ENCODE peak calls at places on chromosome 10, in eight cellular contexts. M is K562, F is suprapubic skin, C is SK-N-SH, B is HCT116, E is spleen, I is HepG2, J is sigmoid colon. S is an unnamed sample.

GRCh38 chr10:115937756-115938032 is 335.3 kb downstream of the GFRA1 start:
- DNase-seq in M (no peak), F (no peak), C (no peak), B (no peak), E (no peak), I (no peak), J (no peak), S (no peak)

GRCh38 chr10:71996598-71997371 is 32.6 kb downstream of the CHST3 start:
- DNase-seq in M (no peak), F (no peak), C (no peak), B (no peak), E (no peak), I (no peak), J (no peak), S (no peak)

GRCh38 chr10:132489053-132489703 is 48.4 kb upstream of the INPP5A start:
- DNase-seq in M (no peak), F (peak; percentile 69), C (no peak), B (no peak), E (peak; percentile 41), I (no peak), J (peak; percentile 77), S (no peak)

GRCh38 chr10:46514899-46515298 is 41.6 kb downstream of the GPRIN2 start:
- DNase-seq in M (no peak), F (no peak), C (no peak), B (no peak), E (peak; percentile 46), I (no peak), J (no peak), S (no peak)

GRCh38 chr10:116708386-116708785 is 34.0 kb downstream of the HSPA12A start:
- DNase-seq in M (no peak), F (peak; percentile 11), C (no peak), B (no peak), E (no peak), I (no peak), J (no peak), S (no peak)

GRCh38 chr10:72885953-72886352 is 7.6 kb upstream of the OIT3 start:
- DNase-seq in M (no peak), F (no peak), C (no peak), B (no peak), E (no peak), I (no peak), J (no peak), S (no peak)

GRCh38 chr10:51035344-51035743 is 38.9 kb upstream of the PRKG1 start:
- DNase-seq in M (no peak), F (no peak), C (no peak), B (no peak), E (no peak), I (no peak), J (no peak), S (no peak)

GRCh38 chr10:121965996-121966395 is 9.0 kb downstream of the NSMCE4A start:
- DNase-seq in M (no peak), F (no peak), C (no peak), B (no peak), E (no peak), I (no peak), J (no peak), S (no peak)

GRCh38 chr10:119680050-119680449 is 28.9 kb downstream of the BAG3 start:
- DNase-seq in M (no peak), F (no peak), C (no peak), B (peak; percentile 33), E (peak; percentile 35), I (no peak), J (no peak), S (peak; percentile 25)
- TF ChIP-seq POLR2AphosphoS5 in M (no peak), F (no peak), C (no peak), B (no peak), E (no peak), I (no peak), J (peak; percentile 9), S (no peak)

GRCh38 chr10:85645851-85646250 is 720.7 kb downstream of the GRID1 start:
- DNase-seq in M (no peak), F (no peak), C (no peak), B (no peak), E (no peak), I (no peak), J (no peak), S (no peak)
- H3K27ac ChIP-seq in M (no peak overlapping the region), F (peak overlapping the region; percentile 20), C (no peak overlapping the region), B (no peak overlapping the region), E (no peak overlapping the region), I (no peak overlapping the region), J (no peak overlapping the region), S (no peak overlapping the region)

GRCh38 chr10:23192396-23192740 is 256 bp downstream of the PTF1A start:
- DNase-seq in M (no peak), F (no peak), C (no peak), B (no peak), E (no peak), I (no peak), J (no peak), S (no peak)
- H3K27me3 ChIP-seq in M (peaks cover 23% of the 10 kb centered on the region), F (peaks cover 100% of the 10 kb centered on the region), C (peaks cover 40% of the 10 kb centered on the region), B (no peaks in the 10 kb centered on the region), E (peaks cover 74% of the 10 kb centered on the region), I (peaks cover 60% of the 10 kb centered on the region), J (peaks cover 91% of the 10 kb centered on the region), S (peaks cover 3% of the 10 kb centered on the region)

GRCh38 chr10:96280859-96281258 is 9.5 kb upstream of the BLNK start:
- DNase-seq in M (no peak), F (no peak), C (no peak), B (no peak), E (no peak), I (no peak), J (no peak), S (no peak)
- TF ChIP-seq POLR2AphosphoS5 in M (no peak), F (no peak), C (no peak), B (no peak), E (no peak), I (no peak), J (no peak), S (no peak)

GRCh38 chr10:11743461-11744338 is 1.5 kb downstream of the ECHDC3 start:
- DNase-seq in M (no peak), F (no peak), C (no peak), B (no peak), E (peak; percentile 65), I (no peak), J (no peak), S (no peak)

GRCh38 chr10:11742779-11743298 is 657 bp downstream of the ECHDC3 start:
- DNase-seq in M (no peak), F (no peak), C (no peak), B (no peak), E (no peak), I (no peak), J (no peak), S (no peak)

GRCh38 chr10:11740907-11741306 is 1.3 kb upstream of the ECHDC3 start:
- DNase-seq in M (no peak), F (no peak), C (no peak), B (no peak), E (no peak), I (no peak), J (no peak), S (no peak)

GRCh38 chr10:11741608-11742007 is 574 bp upstream of the ECHDC3 start:
- DNase-seq in M (no peak), F (no peak), C (peak; percentile 33), B (no peak), E (peak; percentile 83), I (no peak), J (no peak), S (no peak)

DNA sequence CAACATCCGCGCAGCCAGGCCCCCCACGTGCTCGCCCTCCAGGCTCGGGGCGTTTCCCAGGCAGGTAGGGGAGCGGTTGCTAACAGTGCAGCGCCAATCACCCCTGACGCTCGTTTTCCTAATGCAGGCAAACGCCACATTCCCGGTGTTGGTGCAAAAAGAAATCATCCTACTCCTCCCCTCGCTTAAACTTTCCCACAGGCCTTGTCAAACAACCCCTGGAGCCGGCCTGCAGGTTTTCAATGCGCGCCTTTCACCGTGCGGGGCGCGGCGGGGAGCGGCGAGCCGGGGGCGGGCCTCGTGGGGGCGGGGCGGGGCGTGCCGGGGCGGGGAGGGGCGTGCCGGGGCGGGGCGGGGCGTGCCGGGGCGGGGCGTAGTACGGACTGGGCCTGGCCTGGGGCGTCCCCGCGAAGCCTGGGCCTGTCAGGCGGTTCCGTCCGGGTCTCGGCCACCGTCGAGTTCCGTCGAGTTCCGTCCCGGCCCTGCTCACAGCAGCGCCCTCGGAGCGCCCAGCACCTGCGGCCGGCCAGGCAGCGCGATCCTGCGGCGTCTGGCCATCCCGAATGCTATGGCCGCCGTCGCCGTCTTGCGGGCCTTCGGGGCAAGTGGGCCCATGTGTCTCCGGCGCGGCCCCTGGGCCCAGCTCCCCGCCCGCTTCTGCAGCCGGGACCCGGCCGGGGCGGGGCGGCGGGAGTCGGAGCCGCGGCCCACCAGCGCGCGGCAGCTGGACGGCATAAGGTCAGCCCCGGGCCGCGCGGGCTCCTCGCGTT is at the start of gene ECHDC3:
- DNase-seq in M (peak; percentile 74), F (peak; percentile 74), C (peak; percentile 95), B (no peak), E (peak; percentile 95), I (no peak), J (no peak), S (no peak)
- H3K27ac ChIP-seq in M (peak within 1 kb of the TSS; percentile 87), F (peak within 1 kb of the TSS; percentile 84), C (no peak within 1 kb of the TSS), B (peak within 1 kb of the TSS; percentile 67), E (peak within 1 kb of the TSS; percentile 81), I (no peak within 1 kb of the TSS), J (no peak within 1 kb of the TSS), S (no peak within 1 kb of the TSS)

DNA sequence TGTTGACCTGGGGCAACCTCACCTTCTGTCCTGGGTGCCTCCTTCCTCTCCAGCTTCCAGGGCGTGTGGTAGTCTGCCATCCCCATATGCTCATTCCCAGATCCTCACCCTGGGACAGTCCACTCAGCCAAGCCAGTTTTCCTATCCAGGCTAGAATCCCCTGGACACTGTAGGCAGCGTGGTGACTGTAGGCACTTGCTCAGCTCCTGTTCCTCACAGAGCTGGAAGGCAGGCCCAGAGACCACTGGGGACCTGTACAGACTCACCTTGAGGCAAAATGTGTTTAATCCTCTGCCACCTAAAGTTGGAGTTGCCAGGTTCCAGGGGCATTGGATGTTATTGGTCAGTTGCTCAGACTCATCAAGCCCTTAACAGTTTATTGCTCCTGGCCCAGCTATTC is 2.4 kb upstream of the GRID1 start:
- DNase-seq in M (no peak), F (peak; percentile 25), C (no peak), B (no peak), E (peak; percentile 49), I (no peak), J (peak; percentile 19), S (no peak)
- H3K27me3 ChIP-seq in M (peaks cover 28% of the 10 kb centered on the region), F (peaks cover 73% of the 10 kb centered on the region), C (peaks cover 32% of the 10 kb centered on the region), B (no peaks in the 10 kb centered on the region), E (peaks cover 41% of the 10 kb centered on the region), I (peaks cover 75% of the 10 kb centered on the region), J (peaks cover 91% of the 10 kb centered on the region), S (peaks cover 37% of the 10 kb centered on the region)